ENCODE peak calls at places on chromosomes 7 and 10, in nine cellular contexts. One of them, this sample, is unnamed.

GRCh38 chr7:35185908-35186731 is 67.8 kb downstream of the TBX20 start:
- DNase-seq in activated T-cell treated with anti-CD3 and anti-CD28 coated beads, Interleukin-2, amount 50 U/mL, for 4 hours: no peak
- DNase-seq in CD4-positive, alpha-beta T cell: no peak
- DNase-seq in SK-N-MC: no peak
- DNase-seq in heart right ventricle: peak; percentile 43
- DNase-seq in AG10803: peak; percentile 13
- DNase-seq in NCI-H1092 treated with DMSO at 0.1 percent for 48 hours: peak; percentile 83
- DNase-seq in stimulated activated CD8-positive, alpha-beta memory T cell treated with anti-CD3 and anti-CD28 coated beads, Interleukin-2, amount 100 ng/mL, for 48 hours: no peak
- DNase-seq in nucleus accumbens: peak; percentile 1
- DNase-seq in this sample: peak; percentile 63

GRCh38 chr10:47409171-47409865 is 25.2 kb upstream of the ZNF488 start:
- DNase-seq in NCI-H1092 treated with DMSO at 0.1 percent for 48 hours: no peak
- DNase-seq in CD4-positive, alpha-beta T cell: no peak
- DNase-seq in activated T-cell treated with anti-CD3 and anti-CD28 coated beads, Interleukin-2, amount 50 U/mL, for 4 hours: no peak
- DNase-seq in AG10803: no peak
- DNase-seq in SK-N-MC: no peak
- DNase-seq in stimulated activated CD8-positive, alpha-beta memory T cell treated with anti-CD3 and anti-CD28 coated beads, Interleukin-2, amount 100 ng/mL, for 48 hours: no peak
- DNase-seq in nucleus accumbens: no peak
- DNase-seq in heart right ventricle: no peak
- DNase-seq in this sample: no peak

GRCh38 chr10:126097558-126098215 is 201.3 kb downstream of the FANK1 start:
- DNase-seq in SK-N-MC: no peak
- DNase-seq in NCI-H1092 treated with DMSO at 0.1 percent for 48 hours: no peak
- DNase-seq in activated T-cell treated with anti-CD3 and anti-CD28 coated beads, Interleukin-2, amount 50 U/mL, for 4 hours: no peak
- DNase-seq in stimulated activated CD8-positive, alpha-beta memory T cell treated with anti-CD3 and anti-CD28 coated beads, Interleukin-2, amount 100 ng/mL, for 48 hours: no peak
- DNase-seq in nucleus accumbens: no peak
- DNase-seq in AG10803: no peak
- DNase-seq in heart right ventricle: no peak
- DNase-seq in CD4-positive, alpha-beta T cell: no peak
- DNase-seq in this sample: no peak

GRCh38 chr7:15643000-15643705 is 43.3 kb downstream of the MEOX2 start:
- DNase-seq in SK-N-MC: no peak
- DNase-seq in heart right ventricle: no peak
- DNase-seq in stimulated activated CD8-positive, alpha-beta memory T cell treated with anti-CD3 and anti-CD28 coated beads, Interleukin-2, amount 100 ng/mL, for 48 hours: no peak
- DNase-seq in NCI-H1092 treated with DMSO at 0.1 percent for 48 hours: no peak
- DNase-seq in activated T-cell treated with anti-CD3 and anti-CD28 coated beads, Interleukin-2, amount 50 U/mL, for 4 hours: no peak
- DNase-seq in nucleus accumbens: no peak
- DNase-seq in CD4-positive, alpha-beta T cell: no peak
- DNase-seq in AG10803: no peak
- DNase-seq in this sample: no peak

GRCh38 chr10:21172774-21173432 is 275.8 kb upstream of the NEBL start:
- DNase-seq in nucleus accumbens: no peak
- DNase-seq in activated T-cell treated with anti-CD3 and anti-CD28 coated beads, Interleukin-2, amount 50 U/mL, for 4 hours: no peak
- DNase-seq in SK-N-MC: no peak
- DNase-seq in stimulated activated CD8-positive, alpha-beta memory T cell treated with anti-CD3 and anti-CD28 coated beads, Interleukin-2, amount 100 ng/mL, for 48 hours: no peak
- DNase-seq in heart right ventricle: no peak
- DNase-seq in AG10803: no peak
- DNase-seq in NCI-H1092 treated with DMSO at 0.1 percent for 48 hours: no peak
- DNase-seq in CD4-positive, alpha-beta T cell: no peak
- DNase-seq in this sample: peak; percentile 48

GRCh38 chr7:139034855-139035587 is 821 bp downstream of the ZC3HAV1L start:
- DNase-seq in SK-N-MC: no peak
- DNase-seq in heart right ventricle: peak; percentile 56
- DNase-seq in CD4-positive, alpha-beta T cell: peak; percentile 12
- DNase-seq in stimulated activated CD8-positive, alpha-beta memory T cell treated with anti-CD3 and anti-CD28 coated beads, Interleukin-2, amount 100 ng/mL, for 48 hours: peak; percentile 23
- DNase-seq in AG10803: peak; percentile 40
- DNase-seq in activated T-cell treated with anti-CD3 and anti-CD28 coated beads, Interleukin-2, amount 50 U/mL, for 4 hours: peak; percentile 35
- DNase-seq in nucleus accumbens: no peak
- DNase-seq in NCI-H1092 treated with DMSO at 0.1 percent for 48 hours: peak; percentile 51
- DNase-seq in this sample: peak; percentile 62

GRCh38 chr7:80002865-80003264 is 131.8 kb upstream of the GNAI1 start:
- DNase-seq in heart right ventricle: no peak
- DNase-seq in SK-N-MC: no peak
- DNase-seq in AG10803: no peak
- DNase-seq in NCI-H1092 treated with DMSO at 0.1 percent for 48 hours: no peak
- DNase-seq in nucleus accumbens: no peak
- DNase-seq in CD4-positive, alpha-beta T cell: no peak
- DNase-seq in activated T-cell treated with anti-CD3 and anti-CD28 coated beads, Interleukin-2, amount 50 U/mL, for 4 hours: no peak
- DNase-seq in stimulated activated CD8-positive, alpha-beta memory T cell treated with anti-CD3 and anti-CD28 coated beads, Interleukin-2, amount 100 ng/mL, for 48 hours: no peak
- DNase-seq in this sample: no peak

GRCh38 chr10:101538481-101538880 is 49.6 kb downstream of the POLL start:
- DNase-seq in stimulated activated CD8-positive, alpha-beta memory T cell treated with anti-CD3 and anti-CD28 coated beads, Interleukin-2, amount 100 ng/mL, for 48 hours: no peak
- DNase-seq in CD4-positive, alpha-beta T cell: no peak
- DNase-seq in AG10803: no peak
- DNase-seq in activated T-cell treated with anti-CD3 and anti-CD28 coated beads, Interleukin-2, amount 50 U/mL, for 4 hours: no peak
- DNase-seq in NCI-H1092 treated with DMSO at 0.1 percent for 48 hours: peak; percentile 17
- DNase-seq in heart right ventricle: no peak
- DNase-seq in SK-N-MC: no peak
- DNase-seq in nucleus accumbens: no peak
- DNase-seq in this sample: no peak

GRCh38 chr10:130631139-130631864 is 495.1 kb downstream of the GLRX3 start:
- DNase-seq in nucleus accumbens: no peak
- DNase-seq in SK-N-MC: no peak
- DNase-seq in heart right ventricle: no peak
- DNase-seq in NCI-H1092 treated with DMSO at 0.1 percent for 48 hours: no peak
- DNase-seq in stimulated activated CD8-positive, alpha-beta memory T cell treated with anti-CD3 and anti-CD28 coated beads, Interleukin-2, amount 100 ng/mL, for 48 hours: no peak
- DNase-seq in activated T-cell treated with anti-CD3 and anti-CD28 coated beads, Interleukin-2, amount 50 U/mL, for 4 hours: no peak
- DNase-seq in CD4-positive, alpha-beta T cell: no peak
- DNase-seq in AG10803: no peak
- DNase-seq in this sample: peak; percentile 67

GRCh38 chr7:98949336-98950044 is 71.2 kb downstream of the TRRAP start:
- DNase-seq in AG10803: peak; percentile 5
- DNase-seq in nucleus accumbens: no peak
- DNase-seq in CD4-positive, alpha-beta T cell: no peak
- DNase-seq in stimulated activated CD8-positive, alpha-beta memory T cell treated with anti-CD3 and anti-CD28 coated beads, Interleukin-2, amount 100 ng/mL, for 48 hours: no peak
- DNase-seq in NCI-H1092 treated with DMSO at 0.1 percent for 48 hours: no peak
- DNase-seq in SK-N-MC: no peak
- DNase-seq in activated T-cell treated with anti-CD3 and anti-CD28 coated beads, Interleukin-2, amount 50 U/mL, for 4 hours: no peak
- DNase-seq in heart right ventricle: peak; percentile 60
- DNase-seq in this sample: no peak

GRCh38 chr7:130982160-130982638 is 248.2 kb upstream of the KLF14 start:
- DNase-seq in CD4-positive, alpha-beta T cell: no peak
- DNase-seq in activated T-cell treated with anti-CD3 and anti-CD28 coated beads, Interleukin-2, amount 50 U/mL, for 4 hours: no peak
- DNase-seq in NCI-H1092 treated with DMSO at 0.1 percent for 48 hours: peak; percentile 45
- DNase-seq in heart right ventricle: no peak
- DNase-seq in nucleus accumbens: no peak
- DNase-seq in SK-N-MC: no peak
- DNase-seq in stimulated activated CD8-positive, alpha-beta memory T cell treated with anti-CD3 and anti-CD28 coated beads, Interleukin-2, amount 100 ng/mL, for 48 hours: no peak
- DNase-seq in AG10803: peak; percentile 41
- DNase-seq in this sample: peak; percentile 59

GRCh38 chr7:34107306-34107705 is 202.0 kb downstream of the BMPER start:
- DNase-seq in heart right ventricle: peak; percentile 54
- DNase-seq in NCI-H1092 treated with DMSO at 0.1 percent for 48 hours: peak; percentile 49
- DNase-seq in activated T-cell treated with anti-CD3 and anti-CD28 coated beads, Interleukin-2, amount 50 U/mL, for 4 hours: no peak
- DNase-seq in CD4-positive, alpha-beta T cell: no peak
- DNase-seq in SK-N-MC: no peak
- DNase-seq in stimulated activated CD8-positive, alpha-beta memory T cell treated with anti-CD3 and anti-CD28 coated beads, Interleukin-2, amount 100 ng/mL, for 48 hours: no peak
- DNase-seq in nucleus accumbens: no peak
- DNase-seq in AG10803: peak; percentile 88
- DNase-seq in this sample: peak; percentile 67

GRCh38 chr10:11441151-11441535 is 170.3 kb downstream of the USP6NL start:
- DNase-seq in nucleus accumbens: no peak
- DNase-seq in NCI-H1092 treated with DMSO at 0.1 percent for 48 hours: no peak
- DNase-seq in SK-N-MC: no peak
- DNase-seq in AG10803: no peak
- DNase-seq in CD4-positive, alpha-beta T cell: no peak
- DNase-seq in heart right ventricle: no peak
- DNase-seq in activated T-cell treated with anti-CD3 and anti-CD28 coated beads, Interleukin-2, amount 50 U/mL, for 4 hours: no peak
- DNase-seq in stimulated activated CD8-positive, alpha-beta memory T cell treated with anti-CD3 and anti-CD28 coated beads, Interleukin-2, amount 100 ng/mL, for 48 hours: no peak
- DNase-seq in this sample: no peak

GRCh38 chr10:13516176-13516575 is 12.6 kb downstream of the BEND7 start:
- DNase-seq in nucleus accumbens: no peak
- DNase-seq in NCI-H1092 treated with DMSO at 0.1 percent for 48 hours: no peak
- DNase-seq in activated T-cell treated with anti-CD3 and anti-CD28 coated beads, Interleukin-2, amount 50 U/mL, for 4 hours: no peak
- DNase-seq in AG10803: no peak
- DNase-seq in heart right ventricle: no peak
- DNase-seq in stimulated activated CD8-positive, alpha-beta memory T cell treated with anti-CD3 and anti-CD28 coated beads, Interleukin-2, amount 100 ng/mL, for 48 hours: no peak
- DNase-seq in CD4-positive, alpha-beta T cell: no peak
- DNase-seq in SK-N-MC: no peak
- DNase-seq in this sample: no peak

GRCh38 chr10:111430070-111430469 is 353.2 kb downstream of the ADRA2A start:
- DNase-seq in activated T-cell treated with anti-CD3 and anti-CD28 coated beads, Interleukin-2, amount 50 U/mL, for 4 hours: no peak
- DNase-seq in NCI-H1092 treated with DMSO at 0.1 percent for 48 hours: no peak
- DNase-seq in CD4-positive, alpha-beta T cell: no peak
- DNase-seq in SK-N-MC: no peak
- DNase-seq in heart right ventricle: no peak
- DNase-seq in AG10803: no peak
- DNase-seq in stimulated activated CD8-positive, alpha-beta memory T cell treated with anti-CD3 and anti-CD28 coated beads, Interleukin-2, amount 100 ng/mL, for 48 hours: no peak
- DNase-seq in nucleus accumbens: no peak
- DNase-seq in this sample: no peak

GRCh38 chr7:131164025-131164899 is 163.4 kb upstream of the MKLN1 start:
- DNase-seq in heart right ventricle: no peak
- DNase-seq in nucleus accumbens: no peak
- DNase-seq in activated T-cell treated with anti-CD3 and anti-CD28 coated beads, Interleukin-2, amount 50 U/mL, for 4 hours: no peak
- DNase-seq in stimulated activated CD8-positive, alpha-beta memory T cell treated with anti-CD3 and anti-CD28 coated beads, Interleukin-2, amount 100 ng/mL, for 48 hours: no peak
- DNase-seq in CD4-positive, alpha-beta T cell: no peak
- DNase-seq in NCI-H1092 treated with DMSO at 0.1 percent for 48 hours: no peak
- DNase-seq in SK-N-MC: no peak
- DNase-seq in AG10803: peak; percentile 94
- DNase-seq in this sample: no peak

GRCh38 chr10:45464958-45465567 is 91.0 kb downstream of the ALOX5 start:
- DNase-seq in NCI-H1092 treated with DMSO at 0.1 percent for 48 hours: peak; percentile 27
- DNase-seq in nucleus accumbens: no peak
- DNase-seq in SK-N-MC: peak; percentile 1
- DNase-seq in stimulated activated CD8-positive, alpha-beta memory T cell treated with anti-CD3 and anti-CD28 coated beads, Interleukin-2, amount 100 ng/mL, for 48 hours: peak; percentile 64
- DNase-seq in AG10803: peak; percentile 66
- DNase-seq in CD4-positive, alpha-beta T cell: peak; percentile 64
- DNase-seq in heart right ventricle: peak; percentile 81
- DNase-seq in activated T-cell treated with anti-CD3 and anti-CD28 coated beads, Interleukin-2, amount 50 U/mL, for 4 hours: peak; percentile 70
- DNase-seq in this sample: peak; percentile 78

GRCh38 chr7:91064938-91065337 is 199.3 kb upstream of the FZD1 start:
- DNase-seq in heart right ventricle: no peak
- DNase-seq in NCI-H1092 treated with DMSO at 0.1 percent for 48 hours: no peak
- DNase-seq in AG10803: peak; percentile 56
- DNase-seq in SK-N-MC: no peak
- DNase-seq in CD4-positive, alpha-beta T cell: no peak
- DNase-seq in nucleus accumbens: no peak
- DNase-seq in activated T-cell treated with anti-CD3 and anti-CD28 coated beads, Interleukin-2, amount 50 U/mL, for 4 hours: no peak
- DNase-seq in stimulated activated CD8-positive, alpha-beta memory T cell treated with anti-CD3 and anti-CD28 coated beads, Interleukin-2, amount 100 ng/mL, for 48 hours: no peak
- DNase-seq in this sample: no peak

GRCh38 chr7:69814421-69814962 is 216.2 kb downstream of the AUTS2 start:
- DNase-seq in activated T-cell treated with anti-CD3 and anti-CD28 coated beads, Interleukin-2, amount 50 U/mL, for 4 hours: no peak
- DNase-seq in SK-N-MC: no peak
- DNase-seq in CD4-positive, alpha-beta T cell: no peak
- DNase-seq in NCI-H1092 treated with DMSO at 0.1 percent for 48 hours: no peak
- DNase-seq in nucleus accumbens: peak; percentile 39
- DNase-seq in stimulated activated CD8-positive, alpha-beta memory T cell treated with anti-CD3 and anti-CD28 coated beads, Interleukin-2, amount 100 ng/mL, for 48 hours: no peak
- DNase-seq in heart right ventricle: peak; percentile 25
- DNase-seq in AG10803: peak; percentile 95
- DNase-seq in this sample: no peak

GRCh38 chr10:126240483-126240882 is 147.8 kb downstream of the ADAM12 start:
- DNase-seq in activated T-cell treated with anti-CD3 and anti-CD28 coated beads, Interleukin-2, amount 50 U/mL, for 4 hours: no peak
- DNase-seq in heart right ventricle: no peak
- DNase-seq in NCI-H1092 treated with DMSO at 0.1 percent for 48 hours: peak; percentile 55
- DNase-seq in stimulated activated CD8-positive, alpha-beta memory T cell treated with anti-CD3 and anti-CD28 coated beads, Interleukin-2, amount 100 ng/mL, for 48 hours: no peak
- DNase-seq in nucleus accumbens: no peak
- DNase-seq in CD4-positive, alpha-beta T cell: no peak
- DNase-seq in SK-N-MC: no peak
- DNase-seq in AG10803: no peak
- DNase-seq in this sample: no peak

GRCh38 chr7:16841681-16842080 is 36.9 kb upstream of the AGR2 start:
- DNase-seq in activated T-cell treated with anti-CD3 and anti-CD28 coated beads, Interleukin-2, amount 50 U/mL, for 4 hours: no peak
- DNase-seq in heart right ventricle: no peak
- DNase-seq in AG10803: peak; percentile 59
- DNase-seq in CD4-positive, alpha-beta T cell: no peak
- DNase-seq in SK-N-MC: no peak
- DNase-seq in NCI-H1092 treated with DMSO at 0.1 percent for 48 hours: no peak
- DNase-seq in nucleus accumbens: no peak
- DNase-seq in stimulated activated CD8-positive, alpha-beta memory T cell treated with anti-CD3 and anti-CD28 coated beads, Interleukin-2, amount 100 ng/mL, for 48 hours: no peak
- DNase-seq in this sample: no peak

GRCh38 chr10:109877546-109877945 is 45.8 kb downstream of the XPNPEP1 start:
- DNase-seq in SK-N-MC: no peak
- DNase-seq in CD4-positive, alpha-beta T cell: no peak
- DNase-seq in AG10803: no peak
- DNase-seq in stimulated activated CD8-positive, alpha-beta memory T cell treated with anti-CD3 and anti-CD28 coated beads, Interleukin-2, amount 100 ng/mL, for 48 hours: no peak
- DNase-seq in nucleus accumbens: no peak
- DNase-seq in activated T-cell treated with anti-CD3 and anti-CD28 coated beads, Interleukin-2, amount 50 U/mL, for 4 hours: no peak
- DNase-seq in heart right ventricle: no peak
- DNase-seq in NCI-H1092 treated with DMSO at 0.1 percent for 48 hours: no peak
- DNase-seq in this sample: no peak

GRCh38 chr10:82397859-82398258 is 522.9 kb downstream of the NRG3 start:
- DNase-seq in nucleus accumbens: no peak
- DNase-seq in stimulated activated CD8-positive, alpha-beta memory T cell treated with anti-CD3 and anti-CD28 coated beads, Interleukin-2, amount 100 ng/mL, for 48 hours: no peak
- DNase-seq in NCI-H1092 treated with DMSO at 0.1 percent for 48 hours: no peak
- DNase-seq in heart right ventricle: no peak
- DNase-seq in activated T-cell treated with anti-CD3 and anti-CD28 coated beads, Interleukin-2, amount 50 U/mL, for 4 hours: no peak
- DNase-seq in CD4-positive, alpha-beta T cell: no peak
- DNase-seq in SK-N-MC: no peak
- DNase-seq in AG10803: no peak
- DNase-seq in this sample: no peak

GRCh38 chr7:99141756-99142726 is 1.9 kb downstream of the SMURF1 start:
- DNase-seq in SK-N-MC: no peak
- DNase-seq in nucleus accumbens: no peak
- DNase-seq in stimulated activated CD8-positive, alpha-beta memory T cell treated with anti-CD3 and anti-CD28 coated beads, Interleukin-2, amount 100 ng/mL, for 48 hours: peak; percentile 27
- DNase-seq in heart right ventricle: peak; percentile 67
- DNase-seq in activated T-cell treated with anti-CD3 and anti-CD28 coated beads, Interleukin-2, amount 50 U/mL, for 4 hours: peak; percentile 65
- DNase-seq in AG10803: peak; percentile 88
- DNase-seq in CD4-positive, alpha-beta T cell: peak; percentile 56
- DNase-seq in NCI-H1092 treated with DMSO at 0.1 percent for 48 hours: no peak
- DNase-seq in this sample: peak; percentile 61

GRCh38 chr10:129725011-129725410 is 239.1 kb downstream of the EBF3 start:
- DNase-seq in CD4-positive, alpha-beta T cell: no peak
- DNase-seq in AG10803: no peak
- DNase-seq in stimulated activated CD8-positive, alpha-beta memory T cell treated with anti-CD3 and anti-CD28 coated beads, Interleukin-2, amount 100 ng/mL, for 48 hours: no peak
- DNase-seq in SK-N-MC: no peak
- DNase-seq in activated T-cell treated with anti-CD3 and anti-CD28 coated beads, Interleukin-2, amount 50 U/mL, for 4 hours: no peak
- DNase-seq in NCI-H1092 treated with DMSO at 0.1 percent for 48 hours: no peak
- DNase-seq in heart right ventricle: no peak
- DNase-seq in nucleus accumbens: no peak
- DNase-seq in this sample: no peak

GRCh38 chr7:23486002-23486773 is 15.9 kb upstream of the IGF2BP3 start:
- DNase-seq in nucleus accumbens: no peak
- DNase-seq in CD4-positive, alpha-beta T cell: no peak
- DNase-seq in heart right ventricle: no peak
- DNase-seq in NCI-H1092 treated with DMSO at 0.1 percent for 48 hours: no peak
- DNase-seq in SK-N-MC: no peak
- DNase-seq in AG10803: no peak
- DNase-seq in stimulated activated CD8-positive, alpha-beta memory T cell treated with anti-CD3 and anti-CD28 coated beads, Interleukin-2, amount 100 ng/mL, for 48 hours: no peak
- DNase-seq in activated T-cell treated with anti-CD3 and anti-CD28 coated beads, Interleukin-2, amount 50 U/mL, for 4 hours: no peak
- DNase-seq in this sample: no peak

GRCh38 chr10:96588060-96588554 is 1.3 kb upstream of the TM9SF3 start:
- DNase-seq in nucleus accumbens: no peak
- DNase-seq in activated T-cell treated with anti-CD3 and anti-CD28 coated beads, Interleukin-2, amount 50 U/mL, for 4 hours: no peak
- DNase-seq in CD4-positive, alpha-beta T cell: no peak
- DNase-seq in heart right ventricle: no peak
- DNase-seq in AG10803: no peak
- DNase-seq in SK-N-MC: no peak
- DNase-seq in NCI-H1092 treated with DMSO at 0.1 percent for 48 hours: peak; percentile 57
- DNase-seq in stimulated activated CD8-positive, alpha-beta memory T cell treated with anti-CD3 and anti-CD28 coated beads, Interleukin-2, amount 100 ng/mL, for 48 hours: no peak
- DNase-seq in this sample: no peak

GRCh38 chr10:24616536-24616935 is 107.2 kb downstream of the ARHGAP21 start:
- DNase-seq in NCI-H1092 treated with DMSO at 0.1 percent for 48 hours: no peak
- DNase-seq in heart right ventricle: no peak
- DNase-seq in nucleus accumbens: no peak
- DNase-seq in stimulated activated CD8-positive, alpha-beta memory T cell treated with anti-CD3 and anti-CD28 coated beads, Interleukin-2, amount 100 ng/mL, for 48 hours: no peak
- DNase-seq in AG10803: no peak
- DNase-seq in SK-N-MC: no peak
- DNase-seq in CD4-positive, alpha-beta T cell: no peak
- DNase-seq in activated T-cell treated with anti-CD3 and anti-CD28 coated beads, Interleukin-2, amount 50 U/mL, for 4 hours: no peak
- DNase-seq in this sample: no peak

GRCh38 chr7:95886501-95887090 is 114.2 kb downstream of the DYNC1I1 start:
- DNase-seq in NCI-H1092 treated with DMSO at 0.1 percent for 48 hours: peak; percentile 11
- DNase-seq in AG10803: peak; percentile 25
- DNase-seq in activated T-cell treated with anti-CD3 and anti-CD28 coated beads, Interleukin-2, amount 50 U/mL, for 4 hours: no peak
- DNase-seq in heart right ventricle: no peak
- DNase-seq in nucleus accumbens: no peak
- DNase-seq in SK-N-MC: no peak
- DNase-seq in stimulated activated CD8-positive, alpha-beta memory T cell treated with anti-CD3 and anti-CD28 coated beads, Interleukin-2, amount 100 ng/mL, for 48 hours: no peak
- DNase-seq in CD4-positive, alpha-beta T cell: no peak
- DNase-seq in this sample: peak; percentile 43

GRCh38 chr7:155097338-155097737 is 27.2 kb downstream of the HTR5A start:
- DNase-seq in heart right ventricle: no peak
- DNase-seq in stimulated activated CD8-positive, alpha-beta memory T cell treated with anti-CD3 and anti-CD28 coated beads, Interleukin-2, amount 100 ng/mL, for 48 hours: no peak
- DNase-seq in AG10803: no peak
- DNase-seq in CD4-positive, alpha-beta T cell: no peak
- DNase-seq in SK-N-MC: no peak
- DNase-seq in activated T-cell treated with anti-CD3 and anti-CD28 coated beads, Interleukin-2, amount 50 U/mL, for 4 hours: no peak
- DNase-seq in NCI-H1092 treated with DMSO at 0.1 percent for 48 hours: no peak
- DNase-seq in nucleus accumbens: no peak
- DNase-seq in this sample: no peak

GRCh38 chr10:101778781-101779543 is 3.0 kb upstream of the FGF8 start:
- DNase-seq in NCI-H1092 treated with DMSO at 0.1 percent for 48 hours: no peak
- DNase-seq in stimulated activated CD8-positive, alpha-beta memory T cell treated with anti-CD3 and anti-CD28 coated beads, Interleukin-2, amount 100 ng/mL, for 48 hours: no peak
- DNase-seq in heart right ventricle: no peak
- DNase-seq in CD4-positive, alpha-beta T cell: no peak
- DNase-seq in activated T-cell treated with anti-CD3 and anti-CD28 coated beads, Interleukin-2, amount 50 U/mL, for 4 hours: no peak
- DNase-seq in AG10803: peak; percentile 6
- DNase-seq in SK-N-MC: no peak
- DNase-seq in nucleus accumbens: no peak
- DNase-seq in this sample: no peak